ENCODE peak calls at places on chromosomes 3 and 15, in ten cellular contexts. H, R, Z, Q, D, C, Y, M, A and F are unnamed samples.

GRCh38 chr3:13575459-13576061 is 26.6 kb downstream of the FBLN2 start:
- DNase-seq in A (no peak), H (peak; percentile 70), R (no peak), Z (no peak), D (no peak), M (no peak), Q (no peak), Y (no peak), C (no peak), F (no peak)

GRCh38 chr3:161355508-161355907 is 15.8 kb downstream of the SPTSSB start:
- DNase-seq in H (no peak), Y (no peak), D (no peak), Q (no peak), C (no peak), M (no peak), R (no peak), Z (no peak), A (no peak), F (no peak)

GRCh38 chr15:38702178-38702912 is 137.7 kb upstream of the RASGRP1 start:
- DNase-seq in R (no peak), Y (no peak), H (no peak), C (peak; percentile 87), Z (peak; percentile 85), D (no peak), Q (no peak), M (no peak), A (no peak), F (no peak)

GRCh38 chr15:43235536-43235935 is 14.7 kb upstream of the EPB42 start:
- DNase-seq in H (no peak), Z (no peak), D (no peak), M (no peak), C (no peak), A (no peak), Q (no peak), R (no peak), Y (no peak), F (no peak)

GRCh38 chr15:25830844-25831443 is 32.2 kb downstream of the ATP10A start:
- DNase-seq in C (peak; percentile 22), Z (no peak), D (peak; percentile 89), A (no peak), M (no peak), R (no peak), Y (no peak), H (peak; percentile 84), Q (no peak), F (no peak)

GRCh38 chr15:24848050-24848449 is 106.7 kb upstream of the SNRPN start:
- DNase-seq in Z (no peak), A (no peak), Q (no peak), Y (no peak), H (no peak), C (no peak), R (no peak), D (peak; percentile 66), M (no peak), F (peak; percentile 9)

GRCh38 chr15:89772933-89773583 is 3.1 kb upstream of the MESP2 start:
- DNase-seq in Q (no peak), Z (no peak), D (no peak), C (no peak), A (no peak), M (no peak), H (no peak), R (peak; percentile 29), Y (no peak), F (no peak)

GRCh38 chr3:149393355-149394165 is 16.1 kb upstream of the TM4SF1 start:
- DNase-seq in M (peak; percentile 41), Z (peak; percentile 84), A (peak; percentile 85), Q (no peak), H (no peak), D (no peak), C (peak; percentile 71), R (peak; percentile 72), Y (no peak), F (no peak)

GRCh38 chr3:94285874-94286273 is 223.0 kb downstream of the NSUN3 start:
- DNase-seq in C (no peak), H (no peak), R (no peak), A (no peak), Q (no peak), Y (no peak), M (no peak), D (no peak), Z (no peak), F (no peak)

GRCh38 chr3:80994767-80995166 is 766.7 kb downstream of the GBE1 start:
- DNase-seq in A (no peak), R (no peak), Q (no peak), Y (no peak), H (no peak), M (no peak), Z (no peak), C (no peak), D (no peak), F (no peak)

GRCh38 chr15:71352125-71352524 is 236.9 kb downstream of the THSD4 start:
- DNase-seq in R (no peak), D (no peak), C (no peak), Y (no peak), Z (no peak), H (no peak), M (no peak), Q (no peak), A (no peak), F (no peak)

GRCh38 chr3:32882603-32883025 is 64.8 kb downstream of the TRIM71 start:
- DNase-seq in H (no peak), Y (no peak), D (no peak), R (no peak), A (no peak), M (no peak), C (no peak), Z (no peak), Q (no peak), F (no peak)

GRCh38 chr3:171504376-171504775 is 44.2 kb upstream of the TNIK start:
- DNase-seq in Q (no peak), H (no peak), C (no peak), R (no peak), Z (no peak), A (no peak), Y (no peak), D (no peak), M (no peak), F (no peak)

GRCh38 chr15:59436774-59437472 is 1.1 kb upstream of the FAM81A start:
- DNase-seq in C (no peak), Q (peak; percentile 83), A (no peak), Y (no peak), D (peak; percentile 65), Z (no peak), M (no peak), H (no peak), R (no peak), F (no peak)

GRCh38 chr15:63065262-63066234 is 23.0 kb downstream of the TPM1 start:
- DNase-seq in A (no peak), Y (no peak), Q (no peak), H (no peak), D (no peak), C (no peak), M (no peak), Z (no peak), R (no peak), F (no peak)
- TF ChIP-seq POLR2AphosphoS5 in A (no peak), Y (no peak), Q (peak; percentile 46), H (no peak), D (peak; percentile 70), C (no peak), M (no peak), Z (no peak), R (no peak), F (no peak)

GRCh38 chr3:53665606-53666005 is 171.2 kb downstream of the CACNA1D start:
- DNase-seq in R (no peak), A (no peak), M (no peak), Q (no peak), C (no peak), Y (no peak), Z (no peak), D (no peak), H (no peak), F (no peak)

GRCh38 chr3:53668872-53669271 is 174.5 kb downstream of the CACNA1D start:
- DNase-seq in H (no peak), R (peak; percentile 10), Z (no peak), M (no peak), D (no peak), C (no peak), A (no peak), Q (peak; percentile 45), Y (no peak), F (no peak)

GRCh38 chr3:53671192-53672021 is 174.8 kb downstream of the CHDH start:
- DNase-seq in A (no peak), H (no peak), Z (no peak), Y (no peak), Q (peak; percentile 64), C (no peak), D (no peak), M (no peak), R (no peak), F (no peak)

GRCh38 chr3:53661480-53661879 is 167.1 kb downstream of the CACNA1D start:
- DNase-seq in H (no peak), A (no peak), C (no peak), Q (peak; percentile 47), Z (no peak), D (no peak), R (no peak), M (no peak), Y (no peak), F (no peak)

GRCh38 chr3:53666026-53666425 is 171.6 kb downstream of the CACNA1D start:
- DNase-seq in Z (no peak), Y (no peak), A (no peak), R (no peak), Q (peak; percentile 88), C (no peak), D (no peak), H (no peak), M (no peak), F (no peak)
- TF ChIP-seq POLR2AphosphoS5 in Z (no peak), Y (no peak), A (no peak), R (no peak), Q (no peak), C (no peak), D (no peak), H (no peak), M (no peak), F (no peak)

DNA sequence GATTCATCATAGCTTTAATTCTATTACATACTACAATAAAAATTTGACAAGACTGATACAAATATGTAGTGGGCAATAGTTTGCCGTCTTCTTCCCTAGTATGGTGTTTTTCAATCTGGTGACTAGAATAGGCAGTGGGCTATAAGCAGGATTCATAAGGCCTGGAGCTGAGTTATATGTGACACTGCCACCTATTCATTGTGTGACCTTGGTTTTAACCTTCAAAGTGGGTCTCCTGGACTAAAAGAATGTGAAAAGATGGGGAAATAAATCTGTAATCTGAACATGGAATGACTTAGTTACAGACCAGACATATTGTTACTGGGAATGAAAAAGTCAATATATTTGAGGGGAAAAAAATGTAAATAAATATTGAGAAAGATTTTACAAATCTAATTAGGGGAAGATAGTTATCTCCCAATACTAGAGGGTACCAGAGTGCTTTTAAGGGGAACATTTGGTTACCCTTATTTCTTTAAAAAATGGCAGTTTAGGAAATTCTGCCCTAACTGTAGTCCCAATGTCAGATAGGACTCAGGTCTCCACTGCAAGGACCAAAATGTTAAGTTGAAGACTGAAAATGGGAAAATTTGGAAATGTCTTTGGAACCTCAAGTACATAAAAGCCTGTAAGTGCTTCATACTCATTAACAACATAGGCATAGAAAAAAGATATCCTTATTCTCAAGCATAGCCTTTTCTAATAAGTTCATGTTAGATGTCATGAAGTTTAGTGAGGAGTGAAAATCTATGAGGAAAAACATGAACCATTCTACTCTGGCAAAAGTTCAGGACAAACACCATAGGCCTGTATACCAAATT is 10.7 kb upstream of the SETD5 start:
- DNase-seq in Z (no peak), D (no peak), Y (no peak), A (no peak), Q (no peak), H (no peak), R (no peak), M (no peak), C (no peak), F (no peak)
- TF ChIP-seq POLR2AphosphoS5 in Z (no peak), D (no peak), Y (no peak), A (no peak), Q (no peak), H (no peak), R (peak; percentile 41), M (no peak), C (no peak), F (no peak)

GRCh38 chr3:138915503-138916498 is 31.1 kb downstream of the FOXL2 start:
- DNase-seq in H (peak; percentile 97), M (peak; percentile 76), Y (peak; percentile 85), Q (peak; percentile 97), D (peak; percentile 96), C (peak; percentile 93), Z (peak; percentile 94), R (peak; percentile 61), A (peak; percentile 98), F (peak; percentile 89)
- TF ChIP-seq POLR2AphosphoS5 in H (no peak), M (no peak), Y (no peak), Q (peak; percentile 59), D (peak; percentile 44), C (peak; percentile 23), Z (peak; percentile 49), R (peak; percentile 60), A (peak; percentile 69), F (no peak)